ENCODE peak calls at places on chromosomes 1 and 21, in four cellular contexts. One of them, this sample, is unnamed.

GRCh38 chr1:220124542-220124941 is 30.6 kb downstream of the IARS2 start:
- DNase-seq in mucosa of gallbladder: no peak
- DNase-seq in activated CD8-positive, alpha-beta memory T cell treated with anti-CD3 and anti-CD28 coated beads for 24 hours: no peak
- DNase-seq in GM23248: peak
- DNase-seq in this sample: no peak

GRCh38 chr1:215421772-215422171 is 145.3 kb upstream of the KCTD3 start:
- DNase-seq in mucosa of gallbladder: no peak
- DNase-seq in activated CD8-positive, alpha-beta memory T cell treated with anti-CD3 and anti-CD28 coated beads for 24 hours: no peak
- DNase-seq in GM23248: peak
- DNase-seq in this sample: no peak

GRCh38 chr21:42225042-42225441 is 6.1 kb downstream of the ABCG1 start:
- DNase-seq in mucosa of gallbladder: no peak
- DNase-seq in activated CD8-positive, alpha-beta memory T cell treated with anti-CD3 and anti-CD28 coated beads for 24 hours: no peak
- DNase-seq in GM23248: no peak
- DNase-seq in this sample: no peak

GRCh38 chr1:237759371-237759770 is 131.4 kb downstream of the ZP4 start:
- DNase-seq in mucosa of gallbladder: no peak
- DNase-seq in activated CD8-positive, alpha-beta memory T cell treated with anti-CD3 and anti-CD28 coated beads for 24 hours: no peak
- DNase-seq in GM23248: no peak
- DNase-seq in this sample: no peak

GRCh38 chr1:18297896-18298648 is 182.7 kb upstream of the KLHDC7A start:
- DNase-seq in mucosa of gallbladder: no peak
- DNase-seq in activated CD8-positive, alpha-beta memory T cell treated with anti-CD3 and anti-CD28 coated beads for 24 hours: no peak
- DNase-seq in GM23248: no peak
- DNase-seq in this sample: no peak

GRCh38 chr21:34086887-34087306 is 13.5 kb downstream of the MRPS6 start:
- DNase-seq in mucosa of gallbladder: no peak
- DNase-seq in activated CD8-positive, alpha-beta memory T cell treated with anti-CD3 and anti-CD28 coated beads for 24 hours: no peak
- DNase-seq in GM23248: no peak
- DNase-seq in this sample: no peak

GRCh38 chr1:198064181-198064580 is 92.6 kb upstream of the NEK7 start:
- DNase-seq in mucosa of gallbladder: no peak
- DNase-seq in activated CD8-positive, alpha-beta memory T cell treated with anti-CD3 and anti-CD28 coated beads for 24 hours: no peak
- DNase-seq in GM23248: peak
- DNase-seq in this sample: no peak

GRCh38 chr1:226542623-226543103 is 5.9 kb upstream of the STUM start:
- DNase-seq in mucosa of gallbladder: no peak
- DNase-seq in activated CD8-positive, alpha-beta memory T cell treated with anti-CD3 and anti-CD28 coated beads for 24 hours: no peak
- DNase-seq in GM23248: no peak
- DNase-seq in this sample: no peak

GRCh38 chr1:6141601-6142000 is 38.5 kb downstream of the CHD5 start:
- DNase-seq in mucosa of gallbladder: no peak
- DNase-seq in activated CD8-positive, alpha-beta memory T cell treated with anti-CD3 and anti-CD28 coated beads for 24 hours: no peak
- DNase-seq in GM23248: no peak
- DNase-seq in this sample: no peak

GRCh38 chr1:152679454-152679853 is 4.4 kb downstream of the LCE2C start:
- DNase-seq in mucosa of gallbladder: peak
- DNase-seq in activated CD8-positive, alpha-beta memory T cell treated with anti-CD3 and anti-CD28 coated beads for 24 hours: no peak
- DNase-seq in GM23248: no peak
- DNase-seq in this sample: no peak

GRCh38 chr1:12618661-12619395 is 818 bp upstream of the DHRS3 start:
- DNase-seq in mucosa of gallbladder: peak
- DNase-seq in activated CD8-positive, alpha-beta memory T cell treated with anti-CD3 and anti-CD28 coated beads for 24 hours: peak
- DNase-seq in GM23248: peak
- DNase-seq in this sample: peak

GRCh38 chr1:43454270-43455011 is 710 bp upstream of the HYI start:
- DNase-seq in mucosa of gallbladder: peak
- DNase-seq in activated CD8-positive, alpha-beta memory T cell treated with anti-CD3 and anti-CD28 coated beads for 24 hours: peak
- DNase-seq in GM23248: peak
- DNase-seq in this sample: peak

GRCh38 chr1:185281245-185281644 is 35.8 kb downstream of the IVNS1ABP start:
- DNase-seq in mucosa of gallbladder: no peak
- DNase-seq in activated CD8-positive, alpha-beta memory T cell treated with anti-CD3 and anti-CD28 coated beads for 24 hours: no peak
- DNase-seq in GM23248: no peak
- DNase-seq in this sample: no peak

GRCh38 chr1:100891380-100891779 is 3.3 kb downstream of the EXTL2 start:
- DNase-seq in mucosa of gallbladder: no peak
- DNase-seq in activated CD8-positive, alpha-beta memory T cell treated with anti-CD3 and anti-CD28 coated beads for 24 hours: no peak
- DNase-seq in GM23248: no peak
- DNase-seq in this sample: no peak

GRCh38 chr1:179127163-179127895 is 45.5 kb downstream of the TOR3A start:
- DNase-seq in mucosa of gallbladder: no peak
- DNase-seq in activated CD8-positive, alpha-beta memory T cell treated with anti-CD3 and anti-CD28 coated beads for 24 hours: no peak
- DNase-seq in GM23248: peak
- DNase-seq in this sample: no peak

GRCh38 chr1:43844114-43844513 is 89.5 kb upstream of the ARTN start:
- DNase-seq in mucosa of gallbladder: no peak
- DNase-seq in activated CD8-positive, alpha-beta memory T cell treated with anti-CD3 and anti-CD28 coated beads for 24 hours: no peak
- DNase-seq in GM23248: no peak
- DNase-seq in this sample: no peak

GRCh38 chr1:39788426-39788757 is 273 bp downstream of the BMP8B start:
- DNase-seq in mucosa of gallbladder: no peak
- DNase-seq in activated CD8-positive, alpha-beta memory T cell treated with anti-CD3 and anti-CD28 coated beads for 24 hours: no peak
- DNase-seq in GM23248: no peak
- DNase-seq in this sample: no peak

GRCh38 chr1:56417636-56418035 is 161.7 kb downstream of the PLPP3 start:
- DNase-seq in mucosa of gallbladder: no peak
- DNase-seq in activated CD8-positive, alpha-beta memory T cell treated with anti-CD3 and anti-CD28 coated beads for 24 hours: no peak
- DNase-seq in GM23248: peak
- DNase-seq in this sample: no peak

GRCh38 chr1:36168538-36168937 is 12.6 kb downstream of the MAP7D1 start:
- DNase-seq in mucosa of gallbladder: no peak
- DNase-seq in activated CD8-positive, alpha-beta memory T cell treated with anti-CD3 and anti-CD28 coated beads for 24 hours: no peak
- DNase-seq in GM23248: no peak
- DNase-seq in this sample: no peak

GRCh38 chr1:70224954-70225353 is 3.8 kb downstream of the SRSF11 start:
- DNase-seq in mucosa of gallbladder: no peak
- DNase-seq in activated CD8-positive, alpha-beta memory T cell treated with anti-CD3 and anti-CD28 coated beads for 24 hours: no peak
- DNase-seq in GM23248: no peak
- DNase-seq in this sample: no peak

GRCh38 chr1:206112600-206113301 is 4.4 kb downstream of the AVPR1B start:
- DNase-seq in mucosa of gallbladder: peak
- DNase-seq in activated CD8-positive, alpha-beta memory T cell treated with anti-CD3 and anti-CD28 coated beads for 24 hours: no peak
- DNase-seq in GM23248: no peak
- DNase-seq in this sample: no peak

GRCh38 chr1:166914111-166914510 is 38.0 kb upstream of the TADA1 start:
- DNase-seq in mucosa of gallbladder: no peak
- DNase-seq in activated CD8-positive, alpha-beta memory T cell treated with anti-CD3 and anti-CD28 coated beads for 24 hours: no peak
- DNase-seq in GM23248: no peak
- DNase-seq in this sample: no peak

GRCh38 chr1:70978623-70979022 is 69.0 kb downstream of the PTGER3 start:
- DNase-seq in mucosa of gallbladder: no peak
- DNase-seq in activated CD8-positive, alpha-beta memory T cell treated with anti-CD3 and anti-CD28 coated beads for 24 hours: no peak
- DNase-seq in GM23248: peak
- DNase-seq in this sample: no peak

GRCh38 chr1:45574105-45574626 is 9.7 kb upstream of the NASP start:
- DNase-seq in mucosa of gallbladder: no peak
- DNase-seq in activated CD8-positive, alpha-beta memory T cell treated with anti-CD3 and anti-CD28 coated beads for 24 hours: no peak
- DNase-seq in GM23248: no peak
- DNase-seq in this sample: no peak

This sample was measured in vagina.